ENCODE peak calls at places on chromosomes 13 and 19, in five cellular contexts. One of them, this sample, is unnamed.

GRCh38 chr13:45512148-45512498 is 47.4 kb downstream of the COG3 start:
- DNase-seq in AG04450: no peak
- DNase-seq in HuH-7: no peak
- DNase-seq in uterus: no peak
- DNase-seq in MG63: no peak
- DNase-seq in this sample: no peak

GRCh38 chr13:91203430-91203829 is 144.1 kb upstream of the MIR17HG start:
- DNase-seq in uterus: no peak
- DNase-seq in AG04450: no peak
- DNase-seq in MG63: no peak
- DNase-seq in HuH-7: no peak
- DNase-seq in this sample: no peak

GRCh38 chr13:77022341-77022740 is 4.6 kb downstream of the FBXL3 start:
- DNase-seq in uterus: no peak
- DNase-seq in MG63: no peak
- DNase-seq in HuH-7: no peak
- DNase-seq in AG04450: no peak
- DNase-seq in this sample: no peak

GRCh38 chr13:66618702-66619101 is 611.4 kb downstream of the PCDH9 start:
- DNase-seq in HuH-7: peak; percentile 36
- DNase-seq in AG04450: peak; percentile 11
- DNase-seq in MG63: no peak
- DNase-seq in uterus: no peak
- DNase-seq in this sample: no peak

GRCh38 chr13:71867101-71867814 is at the start of gene DACH1:
- DNase-seq in uterus: peak; percentile 62
- DNase-seq in AG04450: no peak
- DNase-seq in MG63: no peak
- DNase-seq in HuH-7: peak; percentile 68
- DNase-seq in this sample: no peak

GRCh38 chr19:13765395-13766094 is 1.2 kb downstream of the MRI1 start:
- DNase-seq in uterus: no peak
- DNase-seq in MG63: no peak
- DNase-seq in AG04450: no peak
- DNase-seq in HuH-7: peak; percentile 52
- DNase-seq in this sample: no peak

GRCh38 chr13:52070929-52071523 is 46.5 kb downstream of the UTP14C start:
- DNase-seq in AG04450: no peak
- DNase-seq in uterus: no peak
- DNase-seq in HuH-7: peak; percentile 20
- DNase-seq in MG63: no peak
- DNase-seq in this sample: no peak

GRCh38 chr13:64675256-64675892 is 2554.8 kb downstream of the PCDH9 start:
- DNase-seq in uterus: no peak
- DNase-seq in MG63: peak; percentile 3
- DNase-seq in HuH-7: peak; percentile 23
- DNase-seq in AG04450: peak; percentile 16
- DNase-seq in this sample: no peak

GRCh38 chr19:52748336-52748950 is 13.6 kb upstream of the ZNF611 start:
- DNase-seq in AG04450: no peak
- DNase-seq in MG63: no peak
- DNase-seq in HuH-7: no peak
- DNase-seq in uterus: peak; percentile 39
- DNase-seq in this sample: no peak

GRCh38 chr13:32917504-32917903 is 98.7 kb upstream of the KL start:
- DNase-seq in AG04450: no peak
- DNase-seq in MG63: no peak
- DNase-seq in HuH-7: no peak
- DNase-seq in uterus: no peak
- DNase-seq in this sample: no peak

GRCh38 chr13:46526763-46527162 is 26.2 kb upstream of the LRCH1 start:
- DNase-seq in MG63: no peak
- DNase-seq in uterus: no peak
- DNase-seq in AG04450: no peak
- DNase-seq in HuH-7: no peak
- DNase-seq in this sample: no peak

GRCh38 chr19:33799507-33799906 is 2.8 kb downstream of the KCTD15 start:
- DNase-seq in HuH-7: no peak
- DNase-seq in MG63: no peak
- DNase-seq in AG04450: no peak
- DNase-seq in uterus: no peak
- DNase-seq in this sample: no peak

GRCh38 chr19:7188682-7189629 is 105.3 kb downstream of the INSR start:
- DNase-seq in HuH-7: no peak
- DNase-seq in AG04450: no peak
- DNase-seq in uterus: no peak
- DNase-seq in MG63: no peak
- DNase-seq in this sample: peak; percentile 78

This sample was measured in cardiac septum.